ENCODE peak calls at places on chromosomes 6 and 20, in eight cellular contexts. J, E, Q, V, F, C, A and T are unnamed samples.

GRCh38 chr6:45922728-45923351 is 92.8 kb downstream of the CLIC5 start:
- DNase-seq in J (peak), E (peak), Q (peak), V (peak), F (peak), C (peak), A (peak), T (no peak)

GRCh38 chr6:83462524-83462923 is 31.7 kb upstream of the ME1 start:
- DNase-seq in J (no peak), E (no peak), Q (no peak), V (no peak), F (no peak), C (no peak), A (no peak), T (no peak)

GRCh38 chr6:81797594-81797993 is 45.1 kb upstream of the TENT5A start:
- DNase-seq in J (peak), E (no peak), Q (no peak), V (no peak), F (no peak), C (no peak), A (no peak), T (no peak)

GRCh38 chr6:169452117-169452868 is 198.6 kb upstream of the THBS2 start:
- DNase-seq in J (peak), E (peak), Q (peak), V (no peak), F (peak), C (no peak), A (no peak), T (no peak)

GRCh38 chr6:3165631-3166534 is 8.5 kb upstream of the TUBB2A start:
- DNase-seq in J (peak), E (no peak), Q (peak), V (no peak), F (peak), C (peak), A (no peak), T (no peak)

GRCh38 chr6:56624046-56624727 is 18.5 kb downstream of the DST start:
- DNase-seq in J (no peak), E (no peak), Q (no peak), V (no peak), F (peak), C (peak), A (no peak), T (no peak)

GRCh38 chr20:47210470-47210869 is 146.0 kb downstream of the ZMYND8 start:
- DNase-seq in J (no peak), E (no peak), Q (no peak), V (no peak), F (no peak), C (no peak), A (no peak), T (no peak)

GRCh38 chr6:129671442-129672344 is 38.3 kb downstream of the ARHGAP18 start:
- DNase-seq in J (no peak), E (peak), Q (no peak), V (no peak), F (no peak), C (no peak), A (no peak), T (no peak)

GRCh38 chr6:4864534-4864933 is 88.3 kb downstream of the CDYL start:
- DNase-seq in J (no peak), E (no peak), Q (no peak), V (no peak), F (no peak), C (no peak), A (no peak), T (no peak)

GRCh38 chr6:56416247-56416646 is 168.9 kb upstream of the COL21A1 start:
- DNase-seq in J (peak), E (no peak), Q (no peak), V (no peak), F (peak), C (no peak), A (peak), T (no peak)

GRCh38 chr6:47743744-47744143 is 38.1 kb upstream of the OPN5 start:
- DNase-seq in J (no peak), E (no peak), Q (peak), V (no peak), F (peak), C (no peak), A (no peak), T (no peak)

GRCh38 chr6:111981441-111981840 is 72.5 kb upstream of the CCN6 start:
- DNase-seq in J (no peak), E (no peak), Q (no peak), V (no peak), F (no peak), C (no peak), A (no peak), T (no peak)

GRCh38 chr20:36314734-36315544 is 8.8 kb downstream of the DLGAP4 start:
- DNase-seq in J (no peak), E (no peak), Q (no peak), V (no peak), F (no peak), C (peak), A (no peak), T (no peak)

GRCh38 chr6:117976030-117976651 is 69.1 kb downstream of the SLC35F1 start:
- DNase-seq in J (peak), E (no peak), Q (peak), V (no peak), F (peak), C (peak), A (no peak), T (no peak)

GRCh38 chr6:17169701-17170100 is 67.9 kb downstream of the STMND1 start:
- DNase-seq in J (no peak), E (no peak), Q (no peak), V (no peak), F (no peak), C (no peak), A (no peak), T (no peak)

GRCh38 chr6:10140824-10141223 is 274.1 kb downstream of the TFAP2A start:
- DNase-seq in J (no peak), E (no peak), Q (peak), V (no peak), F (peak), C (no peak), A (no peak), T (no peak)

GRCh38 chr6:80197474-80197873 is 91.0 kb downstream of the BCKDHB start:
- DNase-seq in J (no peak), E (no peak), Q (peak), V (no peak), F (peak), C (peak), A (no peak), T (no peak)

GRCh38 chr6:148885920-148886845 is 139.4 kb downstream of the UST start:
- DNase-seq in J (peak), E (no peak), Q (no peak), V (no peak), F (peak), C (no peak), A (no peak), T (no peak)

GRCh38 chr20:21175433-21175832 is 49.6 kb downstream of the KIZ start:
- DNase-seq in J (no peak), E (no peak), Q (no peak), V (no peak), F (no peak), C (no peak), A (no peak), T (no peak)

GRCh38 chr20:3606021-3606420 is 57.2 kb downstream of the GFRA4 start:
- DNase-seq in J (no peak), E (no peak), Q (peak), V (no peak), F (peak), C (no peak), A (no peak), T (no peak)

GRCh38 chr6:44967481-44967880 is 360.6 kb upstream of the RUNX2 start:
- DNase-seq in J (peak), E (no peak), Q (peak), V (no peak), F (peak), C (no peak), A (no peak), T (no peak)

GRCh38 chr6:170085475-170086401 is 205.1 kb downstream of the DLL1 start:
- DNase-seq in J (no peak), E (no peak), Q (no peak), V (no peak), F (no peak), C (no peak), A (no peak), T (no peak)

GRCh38 chr6:125165256-125165655 is 11.7 kb downstream of the TPD52L1 start:
- DNase-seq in J (peak), E (no peak), Q (peak), V (no peak), F (peak), C (no peak), A (no peak), T (no peak)

GRCh38 chr20:4090756-4091331 is 75.5 kb upstream of the RNF24 start:
- DNase-seq in J (no peak), E (no peak), Q (peak), V (no peak), F (peak), C (no peak), A (peak), T (no peak)

GRCh38 chr6:29737707-29738630 is 14.7 kb downstream of the HLA-F start:
- DNase-seq in J (peak), E (peak), Q (peak), V (peak), F (peak), C (peak), A (no peak), T (no peak)

GRCh38 chr6:139037490-139037889 is 8.9 kb downstream of the ABRACL start:
- DNase-seq in J (peak), E (no peak), Q (peak), V (no peak), F (peak), C (no peak), A (peak), T (no peak)

GRCh38 chr6:8027965-8028651 is 36.1 kb downstream of the BLOC1S5 start:
- DNase-seq in J (no peak), E (no peak), Q (peak), V (no peak), F (peak), C (no peak), A (no peak), T (no peak)

GRCh38 chr20:14709439-14709838 is 372.0 kb upstream of the FLRT3 start:
- DNase-seq in J (no peak), E (no peak), Q (no peak), V (no peak), F (no peak), C (no peak), A (no peak), T (no peak)

GRCh38 chr6:149935246-149935645 is 6.6 kb upstream of the ULBP2 start:
- DNase-seq in J (no peak), E (no peak), Q (no peak), V (no peak), F (peak), C (no peak), A (no peak), T (no peak)

GRCh38 chr6:129638055-129639019 is 71.6 kb downstream of the ARHGAP18 start:
- DNase-seq in J (peak), E (peak), Q (peak), V (no peak), F (peak), C (peak), A (no peak), T (no peak)

GRCh38 chr6:52507557-52508260 is 69.2 kb downstream of the TRAM2 start:
- DNase-seq in J (peak), E (no peak), Q (peak), V (no peak), F (peak), C (no peak), A (no peak), T (no peak)